ENCODE peak calls at places on chromosomes 11 and 22, in nine cellular contexts. One of them, this sample, is unnamed.
A peak's percentile ranks its signal among the peaks of the same experiment; 100 is the strongest.

GRCh38 chr11:71078482-71078881 is 173.9 kb downstream of the SHANK2 start:
- DNase-seq in A549: no peak
- DNase-seq in AG09309: no peak
- DNase-seq in choroid plexus epithelial cell: no peak
- DNase-seq in HFFc6: no peak
- DNase-seq in pancreas: no peak
- DNase-seq in IMR-90: no peak
- DNase-seq in psoas muscle: no peak
- DNase-seq in CD8-positive, alpha-beta T cell: no peak
- DNase-seq in this sample: no peak

GRCh38 chr22:49966041-49966715 is 5.6 kb downstream of the PIM3 start:
- DNase-seq in HFFc6: no peak
- DNase-seq in psoas muscle: peak; percentile 17
- DNase-seq in CD8-positive, alpha-beta T cell: peak; percentile 47
- DNase-seq in AG09309: no peak
- DNase-seq in IMR-90: no peak
- DNase-seq in A549: no peak
- DNase-seq in pancreas: peak; percentile 37
- DNase-seq in choroid plexus epithelial cell: no peak
- DNase-seq in this sample: no peak

GRCh38 chr11:32430586-32431357 is 4.6 kb downstream of the WT1 start:
- DNase-seq in CD8-positive, alpha-beta T cell: no peak
- DNase-seq in choroid plexus epithelial cell: no peak
- DNase-seq in A549: no peak
- DNase-seq in IMR-90: no peak
- DNase-seq in psoas muscle: no peak
- DNase-seq in pancreas: no peak
- DNase-seq in AG09309: no peak
- DNase-seq in HFFc6: no peak
- DNase-seq in this sample: no peak

GRCh38 chr11:114785820-114786219 is 107.5 kb downstream of the NXPE2 start:
- DNase-seq in choroid plexus epithelial cell: no peak
- DNase-seq in AG09309: no peak
- DNase-seq in psoas muscle: no peak
- DNase-seq in CD8-positive, alpha-beta T cell: no peak
- DNase-seq in IMR-90: no peak
- DNase-seq in A549: no peak
- DNase-seq in HFFc6: no peak
- DNase-seq in pancreas: no peak
- DNase-seq in this sample: no peak

GRCh38 chr22:47151064-47151463 is 388.6 kb downstream of the TBC1D22A start:
- DNase-seq in A549: no peak
- DNase-seq in AG09309: no peak
- DNase-seq in pancreas: no peak
- DNase-seq in IMR-90: no peak
- DNase-seq in psoas muscle: no peak
- DNase-seq in choroid plexus epithelial cell: no peak
- DNase-seq in HFFc6: no peak
- DNase-seq in CD8-positive, alpha-beta T cell: no peak
- DNase-seq in this sample: no peak

GRCh38 chr11:73308003-73308962 is at the start of gene ARHGEF17:
- DNase-seq in A549: peak; percentile 71
- DNase-seq in pancreas: peak; percentile 42
- DNase-seq in choroid plexus epithelial cell: peak; percentile 86
- DNase-seq in CD8-positive, alpha-beta T cell: no peak
- DNase-seq in psoas muscle: peak; percentile 74
- DNase-seq in HFFc6: peak; percentile 62
- DNase-seq in IMR-90: peak; percentile 76
- DNase-seq in AG09309: no peak
- DNase-seq in this sample: peak; percentile 61

GRCh38 chr11:69718147-69718546 is 14.3 kb upstream of the FGF19 start:
- DNase-seq in AG09309: no peak
- DNase-seq in IMR-90: peak; percentile 23
- DNase-seq in psoas muscle: no peak
- DNase-seq in A549: peak; percentile 60
- DNase-seq in pancreas: no peak
- DNase-seq in HFFc6: peak; percentile 7
- DNase-seq in CD8-positive, alpha-beta T cell: no peak
- DNase-seq in choroid plexus epithelial cell: peak; percentile 56
- DNase-seq in this sample: peak; percentile 23

GRCh38 chr22:25120093-25120561 is 79.5 kb upstream of the CRYBB3 start:
- DNase-seq in IMR-90: no peak
- DNase-seq in HFFc6: no peak
- DNase-seq in pancreas: peak; percentile 67
- DNase-seq in CD8-positive, alpha-beta T cell: no peak
- DNase-seq in AG09309: no peak
- DNase-seq in A549: no peak
- DNase-seq in psoas muscle: no peak
- DNase-seq in choroid plexus epithelial cell: no peak
- DNase-seq in this sample: no peak

GRCh38 chr11:92302766-92303165 is 78.1 kb downstream of the FAT3 start:
- DNase-seq in CD8-positive, alpha-beta T cell: no peak
- DNase-seq in A549: no peak
- DNase-seq in psoas muscle: no peak
- DNase-seq in AG09309: no peak
- DNase-seq in HFFc6: peak; percentile 37
- DNase-seq in pancreas: no peak
- DNase-seq in choroid plexus epithelial cell: no peak
- DNase-seq in IMR-90: peak; percentile 18
- DNase-seq in this sample: no peak

GRCh38 chr11:110147965-110148709 is 54.9 kb downstream of the ZC3H12C start:
- DNase-seq in choroid plexus epithelial cell: peak; percentile 80
- DNase-seq in IMR-90: peak; percentile 92
- DNase-seq in CD8-positive, alpha-beta T cell: no peak
- DNase-seq in pancreas: no peak
- DNase-seq in AG09309: peak; percentile 57
- DNase-seq in psoas muscle: no peak
- DNase-seq in A549: peak; percentile 29
- DNase-seq in HFFc6: peak; percentile 59
- DNase-seq in this sample: peak; percentile 87

GRCh38 chr22:16827506-16827905 is 2.3 kb upstream of the XKR3 start:
- DNase-seq in choroid plexus epithelial cell: no peak
- DNase-seq in HFFc6: no peak
- DNase-seq in psoas muscle: no peak
- DNase-seq in AG09309: no peak
- DNase-seq in CD8-positive, alpha-beta T cell: no peak
- DNase-seq in IMR-90: no peak
- DNase-seq in A549: no peak
- DNase-seq in pancreas: no peak
- DNase-seq in this sample: no peak

GRCh38 chr11:45820211-45820857 is 15.4 kb downstream of the SLC35C1 start:
- DNase-seq in psoas muscle: no peak
- DNase-seq in choroid plexus epithelial cell: no peak
- DNase-seq in pancreas: no peak
- DNase-seq in HFFc6: no peak
- DNase-seq in IMR-90: no peak
- DNase-seq in CD8-positive, alpha-beta T cell: no peak
- DNase-seq in A549: no peak
- DNase-seq in AG09309: no peak
- DNase-seq in this sample: no peak

GRCh38 chr11:2898366-2899079 is 12.9 kb upstream of the CDKN1C start:
- DNase-seq in choroid plexus epithelial cell: peak; percentile 95
- DNase-seq in HFFc6: peak; percentile 77
- DNase-seq in AG09309: peak; percentile 55
- DNase-seq in CD8-positive, alpha-beta T cell: peak; percentile 78
- DNase-seq in IMR-90: peak; percentile 94
- DNase-seq in A549: no peak
- DNase-seq in pancreas: no peak
- DNase-seq in psoas muscle: peak; percentile 51
- DNase-seq in this sample: peak; percentile 89

DNA sequence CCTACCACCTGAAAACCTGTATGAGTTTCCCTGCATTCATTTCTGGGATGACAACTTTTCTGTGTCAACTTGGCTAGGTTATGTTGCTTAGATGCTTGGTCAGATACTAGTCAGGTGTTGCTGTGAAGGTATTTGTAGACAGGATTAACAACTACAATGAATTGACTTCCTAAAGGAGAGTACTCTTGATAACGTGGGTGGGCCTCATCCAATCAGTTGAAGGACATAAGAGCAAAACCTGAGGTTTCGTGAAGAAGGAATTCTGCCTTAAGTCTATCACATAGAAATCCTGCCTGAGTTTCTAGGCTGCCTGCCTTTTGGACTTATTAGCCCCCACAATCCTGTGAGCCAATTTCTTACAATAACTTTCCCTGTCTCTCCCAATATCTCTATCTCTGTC is 81.2 kb upstream of the TBCEL start:
- DNase-seq in psoas muscle: no peak
- DNase-seq in pancreas: no peak
- DNase-seq in A549: no peak
- DNase-seq in choroid plexus epithelial cell: no peak
- DNase-seq in AG09309: no peak
- DNase-seq in CD8-positive, alpha-beta T cell: no peak
- DNase-seq in HFFc6: no peak
- DNase-seq in IMR-90: no peak
- DNase-seq in this sample: no peak
- TF ChIP-seq CTCF in psoas muscle: no peak
- TF ChIP-seq CTCF in pancreas: no peak
- TF ChIP-seq CTCF in A549: no peak
- TF ChIP-seq CTCF in choroid plexus epithelial cell: no peak
- TF ChIP-seq CTCF in AG09309: no peak
- TF ChIP-seq CTCF in CD8-positive, alpha-beta T cell: no peak
- TF ChIP-seq CTCF in HFFc6: no peak
- TF ChIP-seq CTCF in IMR-90: no peak
- TF ChIP-seq CTCF in this sample: no peak

DNA sequence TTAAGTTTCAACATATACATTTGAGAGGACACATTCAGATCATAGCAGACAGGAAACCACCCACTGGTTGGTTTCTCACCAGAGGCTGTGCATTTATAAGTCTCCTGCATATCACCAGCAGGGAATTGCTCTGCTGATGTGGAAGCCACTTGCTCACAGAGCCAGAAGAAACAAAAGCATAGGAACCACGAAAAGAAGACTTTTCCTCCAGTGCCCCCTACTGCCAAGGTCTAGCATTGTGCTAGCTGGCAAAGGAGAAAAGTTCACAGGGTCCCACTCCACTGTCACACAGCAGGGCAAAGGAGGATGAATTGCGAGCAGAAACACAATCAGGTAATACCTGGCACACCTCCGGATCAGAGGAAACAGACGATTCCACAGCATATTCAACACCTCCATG is 28.9 kb upstream of the ISX start:
- DNase-seq in choroid plexus epithelial cell: no peak
- DNase-seq in CD8-positive, alpha-beta T cell: no peak
- DNase-seq in AG09309: no peak
- DNase-seq in IMR-90: no peak
- DNase-seq in pancreas: no peak
- DNase-seq in A549: no peak
- DNase-seq in psoas muscle: no peak
- DNase-seq in HFFc6: no peak
- DNase-seq in this sample: no peak
- TF ChIP-seq CTCF in choroid plexus epithelial cell: no peak
- TF ChIP-seq CTCF in CD8-positive, alpha-beta T cell: no peak
- TF ChIP-seq CTCF in AG09309: no peak
- TF ChIP-seq CTCF in IMR-90: no peak
- TF ChIP-seq CTCF in pancreas: no peak
- TF ChIP-seq CTCF in A549: peak; percentile 13
- TF ChIP-seq CTCF in psoas muscle: no peak
- TF ChIP-seq CTCF in HFFc6: peak; percentile 28
- TF ChIP-seq CTCF in this sample: peak; percentile 32

DNA sequence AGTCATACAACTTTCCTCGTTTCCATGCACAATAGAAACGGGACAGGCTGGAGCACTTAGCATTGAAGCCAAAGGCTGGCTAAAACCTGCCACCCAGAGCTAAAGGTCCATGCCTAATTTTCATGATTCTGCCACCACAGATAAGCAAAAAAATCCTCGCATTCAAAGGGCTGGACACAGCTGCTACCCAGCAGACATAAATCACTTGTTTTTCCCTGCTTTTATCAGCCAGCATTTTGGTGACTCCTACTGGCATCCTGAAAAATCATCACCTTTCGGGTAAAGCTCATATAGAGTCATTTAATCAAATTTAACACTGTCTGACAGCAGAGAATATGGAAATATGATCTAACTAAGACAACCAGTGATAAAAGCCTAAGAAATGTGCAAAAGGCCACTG is 37.9 kb downstream of the ALG9 start:
- DNase-seq in psoas muscle: no peak
- DNase-seq in AG09309: no peak
- DNase-seq in pancreas: no peak
- DNase-seq in CD8-positive, alpha-beta T cell: no peak
- DNase-seq in A549: no peak
- DNase-seq in HFFc6: peak; percentile 35
- DNase-seq in choroid plexus epithelial cell: peak; percentile 69
- DNase-seq in IMR-90: no peak
- DNase-seq in this sample: peak; percentile 3
- TF ChIP-seq CTCF in psoas muscle: no peak
- TF ChIP-seq CTCF in AG09309: peak; percentile 20
- TF ChIP-seq CTCF in pancreas: no peak
- TF ChIP-seq CTCF in CD8-positive, alpha-beta T cell: no peak
- TF ChIP-seq CTCF in A549: no peak
- TF ChIP-seq CTCF in HFFc6: peak; percentile 45
- TF ChIP-seq CTCF in choroid plexus epithelial cell: peak; percentile 49
- TF ChIP-seq CTCF in IMR-90: no peak
- TF ChIP-seq CTCF in this sample: peak; percentile 26

GRCh38 chr11:86458294-86459001 is 83.8 kb downstream of the CCDC81 start:
- DNase-seq in choroid plexus epithelial cell: no peak
- DNase-seq in pancreas: no peak
- DNase-seq in AG09309: no peak
- DNase-seq in IMR-90: no peak
- DNase-seq in HFFc6: no peak
- DNase-seq in A549: no peak
- DNase-seq in CD8-positive, alpha-beta T cell: no peak
- DNase-seq in psoas muscle: no peak
- DNase-seq in this sample: no peak

GRCh38 chr11:86449993-86450629 is 75.4 kb downstream of the CCDC81 start:
- DNase-seq in A549: no peak
- DNase-seq in choroid plexus epithelial cell: no peak
- DNase-seq in IMR-90: no peak
- DNase-seq in CD8-positive, alpha-beta T cell: no peak
- DNase-seq in HFFc6: no peak
- DNase-seq in AG09309: no peak
- DNase-seq in pancreas: no peak
- DNase-seq in psoas muscle: no peak
- DNase-seq in this sample: no peak

GRCh38 chr11:86456075-86456939 is 81.6 kb downstream of the CCDC81 start:
- DNase-seq in IMR-90: peak; percentile 80
- DNase-seq in A549: peak; percentile 79
- DNase-seq in pancreas: peak; percentile 60
- DNase-seq in psoas muscle: peak; percentile 82
- DNase-seq in HFFc6: peak; percentile 72
- DNase-seq in CD8-positive, alpha-beta T cell: peak; percentile 77
- DNase-seq in AG09309: peak; percentile 27
- DNase-seq in choroid plexus epithelial cell: peak; percentile 90
- DNase-seq in this sample: peak; percentile 89

GRCh38 chr11:86459002-86459385 is 84.3 kb downstream of the CCDC81 start:
- DNase-seq in AG09309: no peak
- DNase-seq in psoas muscle: no peak
- DNase-seq in A549: no peak
- DNase-seq in HFFc6: no peak
- DNase-seq in IMR-90: peak; percentile 60
- DNase-seq in choroid plexus epithelial cell: no peak
- DNase-seq in CD8-positive, alpha-beta T cell: no peak
- DNase-seq in pancreas: no peak
- DNase-seq in this sample: no peak

GRCh38 chr11:86453290-86454030 is 78.8 kb downstream of the CCDC81 start:
- DNase-seq in IMR-90: no peak
- DNase-seq in choroid plexus epithelial cell: no peak
- DNase-seq in HFFc6: no peak
- DNase-seq in AG09309: no peak
- DNase-seq in psoas muscle: no peak
- DNase-seq in pancreas: no peak
- DNase-seq in CD8-positive, alpha-beta T cell: no peak
- DNase-seq in A549: no peak
- DNase-seq in this sample: no peak
- TF ChIP-seq CTCF in IMR-90: no peak
- TF ChIP-seq CTCF in choroid plexus epithelial cell: peak; percentile 36
- TF ChIP-seq CTCF in HFFc6: peak; percentile 41
- TF ChIP-seq CTCF in AG09309: no peak
- TF ChIP-seq CTCF in psoas muscle: no peak
- TF ChIP-seq CTCF in pancreas: no peak
- TF ChIP-seq CTCF in CD8-positive, alpha-beta T cell: no peak
- TF ChIP-seq CTCF in A549: no peak
- TF ChIP-seq CTCF in this sample: peak; percentile 26

GRCh38 chr11:67646535-67647336 is 3.8 kb downstream of the ACY3 start:
- DNase-seq in CD8-positive, alpha-beta T cell: peak; percentile 64
- DNase-seq in IMR-90: no peak
- DNase-seq in HFFc6: no peak
- DNase-seq in psoas muscle: no peak
- DNase-seq in pancreas: peak; percentile 76
- DNase-seq in A549: no peak
- DNase-seq in choroid plexus epithelial cell: no peak
- DNase-seq in AG09309: no peak
- DNase-seq in this sample: no peak
- TF ChIP-seq CTCF in CD8-positive, alpha-beta T cell: no peak
- TF ChIP-seq CTCF in IMR-90: no peak
- TF ChIP-seq CTCF in HFFc6: no peak
- TF ChIP-seq CTCF in psoas muscle: no peak
- TF ChIP-seq CTCF in pancreas: no peak
- TF ChIP-seq CTCF in A549: no peak
- TF ChIP-seq CTCF in choroid plexus epithelial cell: no peak
- TF ChIP-seq CTCF in AG09309: no peak
- TF ChIP-seq CTCF in this sample: no peak